ENCODE peak calls at places on chromosomes 2 and 18, in five cellular contexts. Y, S, P, J and F are unnamed samples.
A peak's percentile ranks its signal among the peaks of the same experiment; 100 is the strongest.

GRCh38 chr2:72803151-72803550 is 22.7 kb downstream of the EXOC6B start:
- DNase-seq in Y (no peak), S (no peak), P (no peak), J (no peak), F (no peak)

GRCh38 chr2:201793631-201794030 is 12.7 kb upstream of the CDK15 start:
- DNase-seq in Y (no peak), S (no peak), P (peak; percentile 38), J (no peak), F (no peak)

GRCh38 chr18:56869189-56869777 is 218.1 kb downstream of the WDR7 start:
- DNase-seq in Y (no peak), S (no peak), P (peak; percentile 92), J (peak; percentile 63), F (no peak)

GRCh38 chr2:197240713-197241050 is 69.9 kb downstream of the ANKRD44 start:
- DNase-seq in Y (no peak), S (no peak), P (no peak), J (no peak), F (no peak)

GRCh38 chr18:58280159-58280540 is 236.1 kb downstream of the NEDD4L start:
- DNase-seq in Y (no peak), S (no peak), P (no peak), J (no peak), F (no peak)

GRCh38 chr2:51710222-51710621 is 678.3 kb upstream of the NRXN1 start:
- DNase-seq in Y (no peak), S (no peak), P (peak; percentile 70), J (peak; percentile 47), F (no peak)

GRCh38 chr2:10431797-10432196 is 16.3 kb downstream of the ODC1 start:
- DNase-seq in Y (no peak), S (no peak), P (no peak), J (no peak), F (no peak)

GRCh38 chr18:379665-380356 is 112.0 kb upstream of the THOC1 start:
- DNase-seq in Y (peak; percentile 67), S (no peak), P (no peak), J (no peak), F (no peak)

GRCh38 chr2:134235771-134236170 is 18.1 kb upstream of the MGAT5 start:
- DNase-seq in Y (no peak), S (no peak), P (no peak), J (no peak), F (no peak)

GRCh38 chr18:49959176-49959575 is 145.8 kb upstream of the ACAA2 start:
- DNase-seq in Y (no peak), S (peak; percentile 33), P (no peak), J (no peak), F (no peak)

GRCh38 chr2:10529611-10530010 is 81.5 kb upstream of the ODC1 start:
- DNase-seq in Y (no peak), S (no peak), P (no peak), J (no peak), F (no peak)

GRCh38 chr18:23784811-23785245 is 95.6 kb downstream of the LAMA3 start:
- DNase-seq in Y (no peak), S (no peak), P (no peak), J (no peak), F (no peak)

GRCh38 chr2:119029297-119029696 is 87.3 kb downstream of the MARCO start:
- DNase-seq in Y (no peak), S (no peak), P (no peak), J (no peak), F (no peak)

GRCh38 chr2:61288070-61288841 is 126.3 kb downstream of the C2orf74 start:
- DNase-seq in Y (no peak), S (no peak), P (no peak), J (no peak), F (no peak)

GRCh38 chr2:46816846-46817726 is 98.5 kb downstream of the MCFD2 start:
- DNase-seq in Y (no peak), S (no peak), P (no peak), J (no peak), F (no peak)

GRCh38 chr2:113156278-113157107 is 17.3 kb upstream of the PSD4 start:
- DNase-seq in Y (no peak), S (no peak), P (peak; percentile 78), J (no peak), F (no peak)

GRCh38 chr2:65372619-65373018 is 59.8 kb downstream of the SPRED2 start:
- DNase-seq in Y (no peak), S (no peak), P (no peak), J (no peak), F (no peak)

GRCh38 chr18:34744569-34744968 is 34.5 kb downstream of the DTNA start:
- DNase-seq in Y (no peak), S (no peak), P (no peak), J (no peak), F (no peak)

GRCh38 chr2:232927793-232928563 is 57.9 kb downstream of the SNORC start:
- DNase-seq in Y (no peak), S (no peak), P (peak; percentile 52), J (no peak), F (no peak)

GRCh38 chr2:70596293-70596692 is 42.7 kb upstream of the TGFA start:
- DNase-seq in Y (no peak), S (no peak), P (no peak), J (no peak), F (no peak)

GRCh38 chr2:172623249-172623965 is 67.5 kb downstream of the PDK1 start:
- DNase-seq in Y (no peak), S (no peak), P (no peak), J (no peak), F (no peak)

GRCh38 chr18:57981629-57982028 is 62.4 kb upstream of the NEDD4L start:
- DNase-seq in Y (no peak), S (no peak), P (no peak), J (no peak), F (no peak)

GRCh38 chr18:45670281-45670962 is 53.6 kb upstream of the SLC14A1 start:
- DNase-seq in Y (peak; percentile 80), S (peak; percentile 51), P (no peak), J (no peak), F (no peak)

GRCh38 chr2:15893085-15893484 is 47.3 kb upstream of the MYCN start:
- DNase-seq in Y (no peak), S (no peak), P (no peak), J (no peak), F (no peak)

GRCh38 chr2:236859896-236860295 is 225.8 kb upstream of the COPS8 start:
- DNase-seq in Y (no peak), S (no peak), P (no peak), J (no peak), F (no peak)

GRCh38 chr2:112754562-112754961 is 9.8 kb downstream of the CKAP2L start:
- DNase-seq in Y (no peak), S (no peak), P (no peak), J (no peak), F (no peak)

GRCh38 chr2:105490956-105491355 is 92.1 kb upstream of the FHL2 start:
- DNase-seq in Y (no peak), S (no peak), P (no peak), J (no peak), F (no peak)

GRCh38 chr2:95353055-95353575 is 49.4 kb upstream of the FAHD2A start:
- DNase-seq in Y (no peak), S (no peak), P (no peak), J (no peak), F (no peak)

GRCh38 chr2:205372141-205372540 is 310.2 kb upstream of the NRP2 start:
- DNase-seq in Y (no peak), S (no peak), P (peak; percentile 15), J (no peak), F (no peak)

GRCh38 chr18:79826966-79827365 is 29.2 kb downstream of the KCNG2 start:
- DNase-seq in Y (peak; percentile 52), S (no peak), P (no peak), J (no peak), F (no peak)

GRCh38 chr2:120830096-120830830 is 94.6 kb downstream of the GLI2 start:
- DNase-seq in Y (no peak), S (no peak), P (no peak), J (no peak), F (no peak)

GRCh38 chr2:7452110-7452851 is 535.1 kb downstream of the RNF144A start:
- DNase-seq in Y (no peak), S (no peak), P (no peak), J (no peak), F (no peak)

GRCh38 chr18:12304351-12305210 is 3.5 kb upstream of the TUBB6 start:
- DNase-seq in Y (no peak), S (no peak), P (peak; percentile 30), J (no peak), F (no peak)

GRCh38 chr2:60297296-60298010 is 256.0 kb downstream of the BCL11A start:
- DNase-seq in Y (no peak), S (no peak), P (no peak), J (no peak), F (no peak)

GRCh38 chr2:19648583-19648982 is 253.2 kb downstream of the TTC32 start:
- DNase-seq in Y (peak; percentile 74), S (no peak), P (no peak), J (no peak), F (no peak)

GRCh38 chr2:176647325-176648155 is 378.3 kb downstream of the MTX2 start:
- DNase-seq in Y (no peak), S (no peak), P (peak; percentile 85), J (no peak), F (no peak)